ENCODE peak calls at places on chromosomes 2 and 18, in six cellular contexts. N is GM23248, X is SK-N-SH, B is tibial nerve, O is BE2C, S is mesendoderm. G is an unnamed sample. For H3K27me3 and H3K36me3, the result is how much of the 10 kb centered on the place peaks cover.

GRCh38 chr18:8882632-8883408 is 177.5 kb downstream of the MTCL1 start:
- DNase-seq in N (peak), X (no peak), B (no peak), O (peak), S (peak), G (no peak)

GRCh38 chr2:97714084-97714949 is 941 bp downstream of the ZAP70 start:
- DNase-seq in N (no peak), X (no peak), B (no peak), O (no peak), S (no peak), G (peak)

GRCh38 chr2:226179010-226179409 is 620.6 kb downstream of the IRS1 start:
- DNase-seq in N (no peak), X (no peak), B (no peak), O (no peak), S (no peak), G (no peak)

GRCh38 chr2:172938713-172939375 is 136.8 kb upstream of the MAP3K20 start:
- DNase-seq in N (no peak), X (no peak), B (no peak), O (no peak), S (no peak), G (no peak)

GRCh38 chr2:127381762-127382161 is 6.0 kb downstream of the MAP3K2 start:
- DNase-seq in N (no peak), X (no peak), B (no peak), O (no peak), S (no peak), G (no peak)

GRCh38 chr2:102582845-102583244 is 36.5 kb upstream of the SLC9A2 start:
- DNase-seq in N (no peak), X (no peak), B (no peak), O (no peak), S (no peak), G (no peak)

GRCh38 chr18:34773378-34773777 is 63.3 kb downstream of the DTNA start:
- DNase-seq in N (peak), X (no peak), B (no peak), O (no peak), S (no peak), G (no peak)

GRCh38 chr2:112137516-112138142 is 556 bp upstream of the FBLN7 start:
- DNase-seq in N (peak), X (no peak), B (no peak), O (no peak), S (peak), G (no peak)

GRCh38 chr2:237207641-237208040 is 122.0 kb downstream of the COPS8 start:
- DNase-seq in N (peak), X (no peak), B (peak), O (no peak), S (no peak), G (no peak)

GRCh38 chr2:175158894-175159293 is 9.1 kb downstream of the ATF2 start:
- DNase-seq in N (no peak), X (no peak), B (no peak), O (no peak), S (no peak), G (no peak)

GRCh38 chr18:70292628-70293027 is 3.8 kb downstream of the SOCS6 start:
- DNase-seq in N (no peak), X (no peak), B (no peak), O (no peak), S (no peak), G (no peak)

GRCh38 chr2:21055879-21056790 is 12.3 kb upstream of the APOB start:
- DNase-seq in N (no peak), X (no peak), B (no peak), O (peak), S (peak), G (no peak)

GRCh38 chr2:207352978-207353377 is 176.8 kb upstream of the CREB1 start:
- DNase-seq in N (peak), X (no peak), B (no peak), O (no peak), S (peak), G (peak)

GRCh38 chr2:206481056-206481455 is 37.7 kb downstream of the ADAM23 start:
- DNase-seq in N (no peak), X (no peak), B (no peak), O (no peak), S (no peak), G (no peak)

GRCh38 chr2:60597346-60597745 is 43.9 kb upstream of the BCL11A start:
- DNase-seq in N (peak), X (no peak), B (no peak), O (no peak), S (peak), G (no peak)

DNA sequence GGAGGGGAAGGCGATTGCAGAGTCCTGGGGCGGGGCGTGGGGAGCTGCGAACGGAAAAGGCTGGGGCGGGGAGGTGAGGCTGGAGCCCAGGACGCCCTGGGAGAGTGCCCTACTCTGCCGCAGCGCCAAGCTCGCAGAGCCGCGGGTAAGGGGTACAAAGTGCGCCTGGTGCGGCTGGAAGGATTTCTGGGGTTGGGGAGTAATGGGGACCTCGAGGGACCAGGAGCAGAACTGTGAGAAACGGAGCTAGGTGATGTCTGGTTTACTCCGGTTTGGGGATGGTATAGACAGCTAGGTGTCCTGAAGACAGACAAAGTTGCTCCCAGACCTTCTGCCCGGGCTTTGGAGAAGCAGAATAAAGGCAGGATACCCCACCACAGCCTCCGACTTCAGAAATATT is 718 bp upstream of the NXPH2 start:
- DNase-seq in N (no peak), X (no peak), B (no peak), O (no peak), S (no peak), G (no peak)
- H3K27me3 ChIP-seq in N (half or more), X (under half), B (under half), O (under half), S (under half), G (half or more)

DNA sequence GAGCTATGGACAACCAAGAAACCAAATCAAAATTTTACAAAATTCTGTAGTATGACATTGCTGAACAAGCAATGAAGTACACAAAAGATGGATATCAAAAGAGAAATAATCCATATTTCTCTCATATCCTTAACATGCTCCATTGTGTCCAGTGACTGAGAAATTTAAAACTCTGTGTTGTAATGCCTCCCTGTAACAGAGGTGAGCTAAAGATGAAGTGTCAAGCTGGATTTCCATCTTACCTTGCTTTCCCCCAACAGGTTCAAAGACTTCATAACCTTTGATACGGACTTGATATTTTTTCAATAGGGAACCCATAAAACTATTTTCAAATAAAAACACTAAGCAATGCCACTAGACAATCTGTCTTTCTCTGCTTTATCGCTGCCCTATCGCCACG is 95.7 kb upstream of the SERTAD2 start:
- DNase-seq in N (peak), X (no peak), B (no peak), O (no peak), S (no peak), G (no peak)
- H3K4me3 ChIP-seq in N (peak), X (peak), B (peak), O (peak), S (no peak), G (no peak)

DNA sequence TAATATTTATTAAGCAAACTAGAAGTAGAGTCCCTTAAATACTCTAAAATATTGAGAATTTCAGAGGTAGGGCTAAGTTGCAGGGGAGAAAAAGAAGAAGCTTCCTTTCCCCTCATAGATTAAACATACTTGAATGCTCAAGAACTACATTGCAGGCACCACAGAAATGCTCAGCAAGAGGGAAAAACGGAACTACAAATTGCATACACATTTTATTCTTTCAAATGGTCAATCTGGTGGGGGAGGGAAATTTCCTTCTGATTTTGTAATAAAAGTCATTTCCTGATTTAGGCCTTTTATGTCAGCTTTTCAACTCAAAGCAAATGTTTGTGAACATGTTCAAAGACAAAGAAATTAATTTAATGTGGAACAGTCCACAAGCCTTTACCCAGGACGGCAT is 33.0 kb downstream of the FARSB start:
- DNase-seq in N (no peak), X (no peak), B (no peak), O (no peak), S (no peak), G (no peak)
- H3K36me3 ChIP-seq in N (half or more), X (half or more), B (under half), O (half or more), S (under half), G (under half)

GRCh38 chr2:2704380-2705093 is 373.5 kb upstream of the MYT1L start:
- DNase-seq in N (no peak), X (no peak), B (no peak), O (no peak), S (no peak), G (no peak)
- H3K27me3 ChIP-seq in N (under half), X (under half), B (under half), O (under half), S (under half), G (under half)

GRCh38 chr18:12253027-12253426 is 1.1 kb upstream of the CIDEA start:
- DNase-seq in N (no peak), X (no peak), B (no peak), O (no peak), S (peak), G (peak)
- H3K4me3 ChIP-seq in N (no peak), X (no peak), B (no peak), O (no peak), S (no peak), G (no peak)

DNA sequence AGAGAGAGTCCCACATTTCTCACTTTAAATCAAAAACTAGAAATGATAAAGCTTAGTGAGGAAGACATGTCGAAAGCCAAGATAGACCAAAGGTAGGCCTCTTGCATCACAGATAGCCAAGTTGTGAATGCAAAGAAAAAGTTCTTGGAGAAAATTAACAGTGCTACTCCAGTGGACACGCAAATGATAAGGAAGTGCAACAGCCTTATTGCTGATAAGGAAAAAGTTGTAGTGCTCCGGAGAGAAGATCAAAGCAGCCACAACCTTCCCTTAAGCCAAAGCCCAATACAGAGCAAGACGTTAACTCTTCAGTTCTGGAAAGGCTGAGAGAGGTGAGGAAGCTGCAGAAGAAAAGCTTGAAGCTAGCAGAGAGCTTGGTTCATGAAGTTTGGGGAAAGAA is 32.1 kb downstream of the PSMD1 start:
- DNase-seq in N (no peak), X (no peak), B (no peak), O (no peak), S (no peak), G (no peak)
- H3K36me3 ChIP-seq in N (under half), X (half or more), B (under half), O (half or more), S (under half), G (under half)

DNA sequence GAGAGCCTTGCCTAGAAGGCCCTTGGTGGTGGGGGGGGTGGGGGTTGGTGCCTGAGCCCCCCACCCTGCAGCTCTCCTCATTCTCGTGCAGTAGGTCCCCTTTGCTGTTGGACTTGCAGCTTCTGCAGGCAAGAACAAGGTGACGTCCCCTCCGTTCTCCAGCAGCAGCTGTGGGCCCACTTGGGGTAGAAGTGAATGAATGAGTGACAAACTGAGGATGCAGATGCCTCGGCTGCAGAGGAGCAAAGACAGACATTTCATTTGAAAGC is 88.6 kb upstream of the CTDP1 start:
- DNase-seq in N (no peak), X (no peak), B (no peak), O (no peak), S (no peak), G (no peak)
- H3K27me3 ChIP-seq in N (under half), X (half or more), B (under half), O (under half), S (under half), G (under half)

G was measured in H7.